ENCODE peak calls at places on chromosomes 6 and 20, in seven cellular contexts. I is nephron progenitor cell, A is heart right ventricle, V is ovary, F is spleen, Z is pancreas, X is Calu3. H is an unnamed sample.

GRCh38 chr6:14756370-14756769 is 489.5 kb upstream of the JARID2 start:
- DNase-seq in I (no peak), A (no peak), V (no peak), F (no peak), Z (no peak), X (no peak), H (no peak)

GRCh38 chr6:13910443-13910842 is 14.3 kb upstream of the RNF182 start:
- DNase-seq in I (no peak), A (no peak), V (no peak), F (no peak), Z (no peak), X (no peak), H (no peak)

GRCh38 chr6:140660295-140660694 is 1285.8 kb upstream of the CITED2 start:
- DNase-seq in I (no peak), A (no peak), V (no peak), F (no peak), Z (no peak), X (no peak), H (no peak)

GRCh38 chr20:63191400-63191799 is 24.5 kb downstream of the YTHDF1 start:
- DNase-seq in I (no peak), A (no peak), V (no peak), F (no peak), Z (peak), X (peak), H (no peak)

GRCh38 chr6:125533710-125534397 is 215.6 kb upstream of the HEY2 start:
- DNase-seq in I (peak), A (no peak), V (no peak), F (no peak), Z (no peak), X (no peak), H (no peak)

GRCh38 chr6:27757307-27757706 is 154.9 kb downstream of the OR2B2 start:
- DNase-seq in I (peak), A (no peak), V (peak), F (peak), Z (no peak), X (no peak), H (peak)

GRCh38 chr6:786946-787763 is 94.2 kb upstream of the EXOC2 start:
- DNase-seq in I (no peak), A (no peak), V (no peak), F (no peak), Z (peak), X (no peak), H (no peak)

GRCh38 chr6:109740787-109741186 is 49.7 kb downstream of the FIG4 start:
- DNase-seq in I (no peak), A (no peak), V (no peak), F (peak), Z (no peak), X (no peak), H (no peak)

GRCh38 chr6:84688187-84688878 is 76.1 kb downstream of the TBX18 start:
- DNase-seq in I (no peak), A (no peak), V (no peak), F (no peak), Z (no peak), X (no peak), H (no peak)

GRCh38 chr20:38961530-38962043 is 557 bp upstream of the DHX35 start:
- DNase-seq in I (no peak), A (no peak), V (no peak), F (no peak), Z (no peak), X (peak), H (no peak)

GRCh38 chr6:64681416-64682160 is 1025.4 kb downstream of the EYS start:
- DNase-seq in I (no peak), A (no peak), V (no peak), F (no peak), Z (no peak), X (no peak), H (no peak)
- TF ChIP-seq CTCF in I (no peak), A (no peak), V (no peak), F (no peak), Z (no peak), X (no peak), H (no peak)

DNA sequence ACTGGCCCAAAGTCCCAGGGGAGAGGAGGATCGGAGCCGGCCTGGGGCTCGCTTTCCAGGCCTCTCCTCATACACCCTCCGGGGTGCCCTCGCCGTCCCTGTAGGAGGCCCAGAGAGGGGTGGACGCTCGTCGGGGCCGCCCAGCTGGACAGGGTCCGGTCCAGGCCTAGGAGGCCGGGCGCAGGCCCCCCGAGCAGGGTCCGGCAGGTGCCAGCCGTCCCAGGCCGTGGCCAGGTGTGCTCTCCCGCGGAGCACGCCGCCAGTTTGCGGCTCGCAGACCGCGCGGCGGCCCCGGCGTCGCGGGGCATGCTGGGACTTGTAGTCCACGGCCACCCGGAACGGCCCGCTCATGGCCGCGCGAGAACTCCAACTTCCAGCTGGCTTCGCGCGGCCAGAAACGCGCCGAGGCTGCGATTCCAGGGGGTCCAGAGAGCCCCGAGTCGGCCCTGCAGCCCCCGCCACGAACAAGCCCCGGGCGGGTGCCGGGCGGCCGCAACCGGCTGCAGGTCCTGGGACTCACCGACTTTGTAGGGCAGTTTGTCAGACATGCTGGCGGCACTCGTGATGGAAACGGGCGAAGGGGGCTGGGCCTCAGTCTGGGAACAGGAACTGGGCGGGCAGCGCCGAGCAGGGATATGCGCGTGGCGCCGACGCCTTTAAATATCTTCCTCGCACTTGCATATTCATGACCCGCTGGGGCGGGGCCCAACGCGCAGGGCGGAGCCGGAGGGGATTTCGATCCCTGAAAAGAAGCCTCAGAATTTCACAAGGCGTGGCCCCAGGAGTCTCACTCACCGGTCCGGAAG is at the start of gene AHCY:
- DNase-seq in I (peak), A (peak), V (peak), F (peak), Z (peak), X (peak), H (peak)
- TF ChIP-seq CTCF in I (no peak), A (no peak), V (no peak), F (peak), Z (no peak), X (peak), H (peak)

DNA sequence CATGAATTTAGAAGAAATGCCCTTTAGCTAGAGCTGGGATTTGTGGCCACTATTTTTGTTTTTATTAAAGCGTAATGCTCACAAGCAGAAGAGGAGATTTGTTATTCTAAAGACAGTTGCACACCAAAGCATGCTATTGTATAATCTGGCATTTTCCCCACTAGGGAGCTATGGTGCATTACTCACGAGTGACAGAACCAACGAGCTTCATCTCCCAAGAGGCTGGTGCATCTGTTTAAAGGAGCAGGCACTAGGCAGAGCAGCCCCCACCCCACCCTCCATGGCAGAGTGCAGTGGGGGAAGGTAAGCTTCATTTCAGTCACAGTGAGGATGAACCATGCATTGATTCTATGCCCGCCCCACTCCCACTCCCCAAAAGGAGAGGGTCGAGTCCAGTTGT is 287.2 kb upstream of the TSHZ2 start:
- DNase-seq in I (no peak), A (no peak), V (no peak), F (no peak), Z (no peak), X (no peak), H (no peak)
- TF ChIP-seq CTCF in I (no peak), A (no peak), V (no peak), F (no peak), Z (no peak), X (no peak), H (no peak)

GRCh38 chr6:83592770-83593394 is 80.5 kb downstream of the PRSS35 start:
- DNase-seq in I (no peak), A (no peak), V (no peak), F (no peak), Z (no peak), X (peak), H (no peak)
- TF ChIP-seq CTCF in I (peak), A (no peak), V (no peak), F (peak), Z (no peak), X (peak), H (no peak)

GRCh38 chr6:94071835-94072234 is 652.5 kb upstream of the EPHA7 start:
- DNase-seq in I (no peak), A (no peak), V (no peak), F (no peak), Z (no peak), X (no peak), H (no peak)
- TF ChIP-seq CTCF in I (peak), A (no peak), V (no peak), F (no peak), Z (no peak), X (no peak), H (no peak)